ENCODE peak calls at places on chromosome 16, in eight cellular contexts. O is testis; J is esophagus squamous epithelium; D is A549; C is right atrium auricular region; P is aorta; E is CD4-positive, CD25-positive, alpha-beta regulatory T cell; S is CD8-positive, alpha-beta memory T cell. K is an unnamed sample.

GRCh38 chr16:1877804-1878203 is 5.8 kb upstream of the MEIOB start:
- DNase-seq in O (no peak), J (no peak), D (no peak), C (no peak), P (no peak), E (no peak), S (no peak), K (no peak)

GRCh38 chr16:51392651-51393187 is 241.6 kb upstream of the SALL1 start:
- DNase-seq in O (no peak), J (no peak), D (no peak), C (no peak), P (no peak), E (no peak), S (no peak), K (no peak)

GRCh38 chr16:77408607-77409006 is 26.2 kb downstream of the ADAMTS18 start:
- DNase-seq in O (no peak), J (no peak), D (no peak), C (no peak), P (no peak), E (no peak), S (no peak), K (no peak)

GRCh38 chr16:74936902-74937560 is 47.9 kb downstream of the WDR59 start:
- DNase-seq in O (no peak), J (no peak), D (peak; percentile 15), C (no peak), P (no peak), E (no peak), S (no peak), K (no peak)

GRCh38 chr16:3214904-3215600 is 19.9 kb downstream of the ZNF200 start:
- DNase-seq in O (no peak), J (no peak), D (no peak), C (no peak), P (no peak), E (peak; percentile 82), S (peak; percentile 82), K (no peak)

GRCh38 chr16:88309174-88309904 is 73.4 kb upstream of the ZNF469 start:
- DNase-seq in O (no peak), J (no peak), D (no peak), C (no peak), P (no peak), E (no peak), S (no peak), K (no peak)

GRCh38 chr16:86362155-86362849 is 148.0 kb upstream of the FOXF1 start:
- DNase-seq in O (no peak), J (no peak), D (no peak), C (no peak), P (no peak), E (no peak), S (no peak), K (no peak)

GRCh38 chr16:81004646-81005353 is 1.9 kb downstream of the CMC2 start:
- DNase-seq in O (peak; percentile 37), J (no peak), D (peak; percentile 50), C (no peak), P (no peak), E (peak; percentile 76), S (peak; percentile 60), K (peak; percentile 8)

GRCh38 chr16:19678804-19679203 is 39.2 kb downstream of the KNOP1 start:
- DNase-seq in O (no peak), J (no peak), D (no peak), C (no peak), P (no peak), E (no peak), S (no peak), K (no peak)

GRCh38 chr16:52613508-52613907 is 66.6 kb upstream of the TOX3 start:
- DNase-seq in O (peak; percentile 21), J (no peak), D (no peak), C (no peak), P (no peak), E (no peak), S (no peak), K (no peak)

GRCh38 chr16:69397821-69398521 is 12.2 kb upstream of the TERF2 start:
- DNase-seq in O (peak; percentile 67), J (no peak), D (peak; percentile 93), C (peak; percentile 66), P (no peak), E (no peak), S (no peak), K (peak; percentile 59)

GRCh38 chr16:3671424-3671823 is 16.9 kb downstream of the DNASE1 start:
- DNase-seq in O (no peak), J (no peak), D (no peak), C (no peak), P (peak; percentile 35), E (no peak), S (no peak), K (no peak)

GRCh38 chr16:8788578-8789172 is 8.8 kb downstream of the TMEM186 start:
- DNase-seq in O (no peak), J (no peak), D (no peak), C (no peak), P (no peak), E (no peak), S (no peak), K (no peak)

GRCh38 chr16:50152386-50152806 is 710 bp upstream of the TENT4B start:
- DNase-seq in O (peak; percentile 62), J (no peak), D (peak; percentile 56), C (no peak), P (peak; percentile 65), E (no peak), S (no peak), K (peak; percentile 47)

GRCh38 chr16:52068447-52069074 is 478.4 kb downstream of the TOX3 start:
- DNase-seq in O (peak; percentile 38), J (no peak), D (peak; percentile 39), C (no peak), P (no peak), E (no peak), S (no peak), K (peak; percentile 18)

GRCh38 chr16:82322177-82322576 is 152.2 kb upstream of the MPHOSPH6 start:
- DNase-seq in O (no peak), J (no peak), D (no peak), C (no peak), P (no peak), E (no peak), S (no peak), K (no peak)

GRCh38 chr16:88992351-88993005 is 15.5 kb upstream of the CBFA2T3 start:
- DNase-seq in O (no peak), J (no peak), D (no peak), C (no peak), P (no peak), E (no peak), S (no peak), K (no peak)

DNA sequence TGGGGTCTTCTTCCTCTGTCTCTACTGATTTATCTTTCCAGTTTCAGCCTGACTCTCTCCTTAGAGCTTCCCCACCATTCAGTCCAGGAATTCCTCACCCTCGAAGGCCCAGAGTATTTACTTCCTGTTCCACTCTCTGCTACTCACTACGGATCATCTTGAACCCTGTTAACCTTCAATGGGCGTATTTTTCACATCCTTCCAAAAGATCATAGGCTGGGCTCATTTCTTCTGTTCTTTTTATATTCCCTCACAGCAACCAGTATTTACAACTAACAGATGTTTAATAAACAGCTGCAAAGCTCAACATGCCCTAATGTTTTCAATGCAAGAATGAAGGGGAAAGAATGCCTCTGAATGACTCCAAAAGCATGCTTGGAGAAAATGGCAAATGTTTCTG is 175.0 kb downstream of the ZFHX3 start:
- DNase-seq in O (no peak), J (no peak), D (no peak), C (no peak), P (no peak), E (no peak), S (no peak), K (no peak)
- H3K27ac ChIP-seq in O (no peak overlapping the region), J (no peak overlapping the region), D (no peak overlapping the region), C (no peak overlapping the region), P (no peak overlapping the region), E (no peak overlapping the region), S (no peak overlapping the region), K (no peak overlapping the region)

DNA sequence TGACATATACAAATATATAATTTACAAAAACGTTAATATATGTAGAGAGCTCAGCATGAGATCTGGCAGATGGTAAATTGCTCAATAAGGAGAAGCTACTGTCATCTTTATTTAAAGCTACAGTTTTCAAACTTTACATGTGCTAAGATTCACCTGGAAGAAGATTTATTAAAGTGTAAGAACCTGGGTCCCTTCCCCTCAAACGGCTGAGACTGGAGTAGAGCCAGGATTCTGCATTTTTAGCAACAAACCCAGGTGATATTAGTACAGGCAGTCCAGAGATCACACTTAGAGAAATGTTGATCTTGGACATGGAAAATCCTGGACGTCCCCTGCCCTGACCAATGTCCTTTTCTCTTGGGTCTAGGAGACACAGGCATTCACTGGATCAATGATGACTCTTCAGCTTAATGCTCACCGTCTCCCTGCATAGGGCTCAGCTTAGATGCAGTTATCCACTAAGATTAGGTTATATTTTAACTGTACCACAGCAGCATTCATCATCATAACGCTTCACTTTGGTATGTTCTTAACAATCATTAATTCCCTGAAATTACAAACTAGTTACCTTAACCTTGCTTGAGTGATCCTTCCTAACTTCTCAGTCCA is 20.4 kb downstream of the CDR2 start:
- DNase-seq in O (no peak), J (no peak), D (peak; percentile 36), C (no peak), P (no peak), E (no peak), S (no peak), K (peak; percentile 8)
- H3K4me1 ChIP-seq in O (peaks cover 4% of the 10 kb centered on the region), J (peaks cover 29% of the 10 kb centered on the region), D (peaks cover 46% of the 10 kb centered on the region), C (peaks cover 12% of the 10 kb centered on the region), P (no peaks in the 10 kb centered on the region), E (peaks cover 64% of the 10 kb centered on the region), S (peaks cover 60% of the 10 kb centered on the region), K (peaks cover 39% of the 10 kb centered on the region)

GRCh38 chr16:23902223-23903000 is 66.6 kb downstream of the PRKCB start:
- DNase-seq in O (no peak), J (no peak), D (no peak), C (no peak), P (no peak), E (no peak), S (no peak), K (no peak)
- H3K27ac ChIP-seq in O (peak overlapping the region; percentile 25), J (no peak overlapping the region), D (no peak overlapping the region), C (no peak overlapping the region), P (no peak overlapping the region), E (no peak overlapping the region), S (peak overlapping the region; percentile 33), K (no peak overlapping the region)

GRCh38 chr16:85196976-85197375 is 84.7 kb upstream of the CIBAR2 start:
- DNase-seq in O (no peak), J (no peak), D (no peak), C (no peak), P (no peak), E (no peak), S (no peak), K (no peak)

GRCh38 chr16:85194528-85195270 is 82.4 kb upstream of the CIBAR2 start:
- DNase-seq in O (no peak), J (no peak), D (no peak), C (no peak), P (no peak), E (no peak), S (no peak), K (no peak)

GRCh38 chr16:85193876-85194275 is 81.6 kb upstream of the CIBAR2 start:
- DNase-seq in O (no peak), J (no peak), D (no peak), C (no peak), P (no peak), E (no peak), S (no peak), K (no peak)

GRCh38 chr16:85195884-85196816 is 83.9 kb upstream of the CIBAR2 start:
- DNase-seq in O (peak; percentile 85), J (no peak), D (no peak), C (no peak), P (peak; percentile 75), E (no peak), S (no peak), K (no peak)

DNA sequence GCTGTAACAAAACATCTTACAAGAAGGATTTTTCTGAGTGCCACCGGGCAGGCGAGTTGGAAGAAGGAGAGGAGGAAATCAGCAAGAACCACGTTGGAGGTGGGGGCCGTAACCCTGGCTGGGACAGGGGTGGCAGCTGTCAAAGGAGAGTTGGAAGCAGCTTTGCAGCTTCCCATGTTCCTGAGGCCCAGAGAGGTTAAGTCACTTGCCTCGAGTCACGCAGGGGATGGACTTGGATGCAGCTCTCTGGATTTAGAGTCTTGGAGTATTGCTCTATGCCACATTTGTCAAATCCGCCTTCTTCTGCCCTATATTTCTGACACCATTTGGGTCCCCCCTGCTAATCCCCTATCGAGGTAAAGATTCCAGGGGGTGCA is 83.0 kb upstream of the CIBAR2 start:
- DNase-seq in O (no peak), J (no peak), D (no peak), C (no peak), P (no peak), E (no peak), S (no peak), K (no peak)
- H3K4me1 ChIP-seq in O (peaks cover 46% of the 10 kb centered on the region), J (peaks cover 70% of the 10 kb centered on the region), D (peaks cover 9% of the 10 kb centered on the region), C (peaks cover 13% of the 10 kb centered on the region), P (no peaks in the 10 kb centered on the region), E (no peaks in the 10 kb centered on the region), S (no peaks in the 10 kb centered on the region), K (peaks cover 4% of the 10 kb centered on the region)